ENCODE peak calls at places on chromosomes 4 and X, in four cellular contexts. I is HepG2, Q is K562, D is GM12878. C is an unnamed sample.

GRCh38 chr4:113445286-113445685 is 316.3 kb downstream of the CAMK2D start:
- DNase-seq in I (no peak), Q (no peak), D (no peak), C (no peak)

GRCh38 chr4:26175016-26175786 is 145.6 kb upstream of the RBPJ start:
- DNase-seq in I (no peak), Q (no peak), D (peak; percentile 53), C (no peak)

GRCh38 chrX:120145295-120145925 is 13.0 kb upstream of the RHOXF2 start:
- DNase-seq in I (no peak), Q (peak; percentile 23), D (no peak), C (no peak)

GRCh38 chrX:35098419-35098818 is 155.8 kb downstream of the FAM47B start:
- DNase-seq in I (no peak), Q (no peak), D (no peak), C (no peak)

GRCh38 chrX:38489341-38489740 is 72.0 kb upstream of the TSPAN7 start:
- DNase-seq in I (no peak), Q (no peak), D (no peak), C (no peak)

GRCh38 chr4:3168029-3168428 is 80.9 kb upstream of the MSANTD1 start:
- DNase-seq in I (no peak), Q (peak; percentile 26), D (peak; percentile 8), C (no peak)

GRCh38 chrX:14028473-14028872 is 1.2 kb downstream of the GEMIN8 start:
- DNase-seq in I (no peak), Q (no peak), D (peak; percentile 24), C (no peak)

GRCh38 chr4:19844436-19844835 is 407.3 kb upstream of the SLIT2 start:
- DNase-seq in I (no peak), Q (no peak), D (no peak), C (no peak)

GRCh38 chr4:84780719-84781118 is 185.8 kb downstream of the WDFY3 start:
- DNase-seq in I (no peak), Q (no peak), D (no peak), C (no peak)

GRCh38 chr4:3524920-3525319 is 7.3 kb downstream of the LRPAP1 start:
- DNase-seq in I (no peak), Q (no peak), D (no peak), C (no peak)

GRCh38 chr4:119314356-119314755 is 7.6 kb downstream of the FABP2 start:
- DNase-seq in I (peak; percentile 41), Q (no peak), D (no peak), C (no peak)

GRCh38 chr4:38091636-38092035 is 131.4 kb downstream of the PTTG2 start:
- DNase-seq in I (no peak), Q (no peak), D (no peak), C (no peak)

GRCh38 chr4:61202100-61202637 is 2.0 kb downstream of the ADGRL3 start:
- DNase-seq in I (no peak), Q (no peak), D (no peak), C (no peak)

GRCh38 chrX:28010875-28011274 is 29.6 kb upstream of the DCAF8L1 start:
- DNase-seq in I (no peak), Q (no peak), D (no peak), C (no peak)

GRCh38 chr4:36785965-36786364 is 458.6 kb upstream of the NWD2 start:
- DNase-seq in I (no peak), Q (no peak), D (no peak), C (no peak)

GRCh38 chr4:69610484-69610883 is 29.0 kb downstream of the UGT2A2 start:
- DNase-seq in I (no peak), Q (no peak), D (no peak), C (no peak)

GRCh38 chr4:2419814-2420213 is 1.1 kb downstream of the CFAP99 start:
- DNase-seq in I (no peak), Q (no peak), D (no peak), C (no peak)

GRCh38 chr4:148090503-148091476 is 351.4 kb downstream of the NR3C2 start:
- DNase-seq in I (no peak), Q (no peak), D (no peak), C (no peak)
- TF ChIP-seq KDM1A in I (no peak), Q (no peak), D (no peak), C (no peak)

GRCh38 chr4:174369968-174370367 is 86.3 kb downstream of the CEP44 start:
- DNase-seq in I (no peak), Q (no peak), D (no peak), C (no peak)

GRCh38 chr4:174362340-174362739 is 78.6 kb downstream of the CEP44 start:
- DNase-seq in I (no peak), Q (no peak), D (no peak), C (no peak)

DNA sequence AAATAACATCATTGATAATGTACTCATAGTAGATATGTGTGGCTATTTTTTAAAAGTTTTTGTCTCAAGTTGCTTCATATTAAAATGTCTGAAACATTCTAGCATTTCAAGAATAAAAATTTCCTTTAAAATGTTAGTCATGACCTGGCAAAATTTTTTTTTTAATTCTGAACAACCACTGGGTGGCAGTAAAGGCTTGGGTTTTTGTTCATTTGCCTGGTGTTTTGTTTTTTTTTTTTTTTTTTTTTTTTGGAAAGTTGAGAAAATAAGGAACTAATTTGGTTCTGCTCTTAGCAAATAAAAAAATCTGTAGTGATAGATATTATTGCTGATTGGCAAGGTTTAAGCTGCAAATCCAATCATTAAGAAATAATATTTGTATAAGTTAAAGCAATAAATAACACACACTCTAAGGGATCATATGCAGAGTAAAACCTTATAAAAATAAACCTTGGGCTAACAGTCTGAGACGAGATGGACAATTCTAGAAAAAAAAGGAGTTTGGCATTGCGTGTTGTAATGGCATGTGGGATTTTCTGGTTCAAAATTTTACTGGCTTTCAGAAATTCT is 81.4 kb downstream of the CEP44 start:
- DNase-seq in I (peak; percentile 30), Q (peak; percentile 21), D (no peak), C (no peak)
- TF ChIP-seq BHLHE40 in I (no peak), Q (no peak), D (no peak), C (no peak)

GRCh38 chr4:108035691-108036090 is 46.0 kb downstream of the HADH start:
- DNase-seq in I (no peak), Q (no peak), D (no peak), C (no peak)
- TF ChIP-seq KDM1A in I (no peak), Q (no peak), D (no peak), C (no peak)

GRCh38 chr4:62531250-62531649 is 1331.1 kb downstream of the ADGRL3 start:
- DNase-seq in I (no peak), Q (no peak), D (no peak), C (no peak)

GRCh38 chr4:62528874-62529273 is 1328.7 kb downstream of the ADGRL3 start:
- DNase-seq in I (no peak), Q (no peak), D (no peak), C (no peak)

GRCh38 chr4:62533573-62533972 is 1333.4 kb downstream of the ADGRL3 start:
- DNase-seq in I (no peak), Q (no peak), D (no peak), C (no peak)

GRCh38 chr4:62526671-62527070 is 1326.5 kb downstream of the ADGRL3 start:
- DNase-seq in I (no peak), Q (no peak), D (no peak), C (no peak)

DNA sequence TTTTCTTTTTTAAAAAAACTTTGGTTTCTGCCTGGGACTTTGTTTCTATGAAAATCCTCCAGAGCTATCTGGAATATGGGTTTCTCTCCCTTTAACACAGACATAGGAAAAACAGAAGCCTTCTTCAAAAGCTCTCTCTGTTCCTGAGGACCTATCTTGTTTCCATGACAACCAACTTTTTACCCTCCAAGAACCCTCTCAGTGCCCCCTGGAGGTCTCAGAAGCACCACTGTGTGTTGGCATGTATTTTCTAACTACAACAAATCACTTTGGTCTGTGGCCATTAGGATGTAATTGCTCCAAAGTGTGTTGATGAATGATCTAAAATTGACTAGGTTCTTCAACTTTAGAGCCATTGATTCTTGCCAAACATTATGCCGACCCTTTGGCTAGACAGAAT is 1331.6 kb downstream of the ADGRL3 start:
- DNase-seq in I (no peak), Q (no peak), D (no peak), C (no peak)
- TF ChIP-seq BHLHE40 in I (no peak), Q (no peak), D (no peak), C (no peak)

DNA sequence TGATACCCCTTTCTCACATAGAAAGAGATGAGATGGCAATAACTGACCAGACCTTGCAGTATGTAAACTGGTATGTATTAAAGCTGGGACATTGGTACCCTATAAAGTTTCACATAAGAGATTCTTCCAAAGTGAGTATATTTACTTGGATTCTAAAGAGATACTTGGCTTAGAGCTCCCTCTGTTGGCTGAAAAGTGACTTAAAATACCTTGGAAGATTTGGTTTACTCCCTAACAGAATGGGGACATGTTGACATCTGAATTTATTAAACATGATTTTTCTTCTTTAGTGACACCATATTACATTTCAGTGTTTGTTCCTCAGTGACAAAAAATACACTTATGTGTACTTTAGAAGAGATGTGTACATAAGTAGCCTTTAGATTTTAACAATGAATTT is 47.9 kb upstream of the RGN start:
- DNase-seq in I (peak; percentile 53), Q (peak; percentile 39), D (peak; percentile 2), C (peak; percentile 71)
- TF ChIP-seq KDM1A in I (no peak), Q (no peak), D (no peak), C (no peak)

DNA sequence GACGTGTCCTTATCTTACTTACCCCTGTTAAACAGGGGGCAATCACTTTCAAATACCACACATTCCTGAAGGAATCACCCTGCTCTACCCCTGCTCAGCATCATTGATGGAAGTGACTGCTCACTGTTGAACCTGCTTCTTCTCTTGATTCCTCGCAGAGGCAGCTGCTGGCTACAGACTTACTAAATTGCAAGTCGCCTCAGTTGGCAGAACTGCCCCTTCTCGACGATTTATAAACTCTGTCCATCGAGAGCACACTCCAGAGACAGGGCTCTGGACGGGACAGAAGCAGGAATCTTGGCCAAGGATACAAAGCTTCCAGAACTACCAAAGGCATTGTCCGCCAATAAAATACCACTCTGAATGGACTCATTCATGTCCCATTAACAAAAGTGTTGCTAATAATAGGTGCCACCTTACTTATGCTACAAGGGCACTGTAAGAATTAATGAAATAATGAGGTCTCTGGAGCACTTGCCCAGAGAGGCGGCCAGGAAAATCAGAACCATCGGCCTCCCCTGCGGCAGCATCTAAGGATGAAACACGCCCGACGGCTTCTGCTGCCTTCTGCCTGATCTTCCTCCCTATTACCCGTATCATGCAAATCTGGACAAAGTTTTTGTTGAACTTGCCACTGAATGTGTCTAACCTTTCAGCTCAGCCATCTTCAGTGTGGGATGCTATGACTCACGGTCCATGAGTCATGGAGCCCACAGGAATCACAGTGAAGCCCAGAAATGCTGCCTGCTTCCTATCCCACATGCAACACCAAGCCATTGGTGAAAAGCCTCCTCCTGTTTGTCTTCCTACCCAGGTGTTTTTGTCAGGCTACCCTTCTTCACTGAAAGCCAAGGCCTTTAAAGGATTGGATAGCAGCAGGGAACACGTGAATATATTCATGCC is 164.9 kb downstream of the MAML3 start:
- DNase-seq in I (peak; percentile 16), Q (no peak), D (no peak), C (peak; percentile 79)
- TF ChIP-seq BHLHE40 in I (no peak), Q (no peak), D (no peak), C (no peak)

C was measured in A549.